ENCODE peak calls at places on chromosome 5, in five cellular contexts. One of them, this sample, is unnamed. For H3K27me3, the result is how much of the 10 kb centered on the place peaks cover.

GRCh38 chr5:157718529-157718928 is 12.7 kb upstream of the THG1L start:
- DNase-seq in neuronal stem cell: no peak
- DNase-seq in H1: no peak
- DNase-seq in WERI-Rb-1: no peak
- DNase-seq in bronchial epithelial cell: peak
- DNase-seq in this sample: peak

GRCh38 chr5:112867411-112867810 is 6.3 kb downstream of the SRP19 start:
- DNase-seq in neuronal stem cell: no peak
- DNase-seq in H1: no peak
- DNase-seq in WERI-Rb-1: no peak
- DNase-seq in bronchial epithelial cell: no peak
- DNase-seq in this sample: no peak

GRCh38 chr5:80926979-80927656 is 33.0 kb upstream of the RASGRF2 start:
- DNase-seq in neuronal stem cell: no peak
- DNase-seq in H1: no peak
- DNase-seq in WERI-Rb-1: no peak
- DNase-seq in bronchial epithelial cell: no peak
- DNase-seq in this sample: no peak

GRCh38 chr5:32511778-32512374 is 67.3 kb upstream of the ZFR start:
- DNase-seq in neuronal stem cell: no peak
- DNase-seq in H1: no peak
- DNase-seq in WERI-Rb-1: no peak
- DNase-seq in bronchial epithelial cell: no peak
- DNase-seq in this sample: no peak

GRCh38 chr5:84148651-84149050 is 236.0 kb downstream of the EDIL3 start:
- DNase-seq in neuronal stem cell: no peak
- DNase-seq in H1: no peak
- DNase-seq in WERI-Rb-1: no peak
- DNase-seq in bronchial epithelial cell: no peak
- DNase-seq in this sample: no peak

GRCh38 chr5:78574731-78575161 is 73.8 kb downstream of the LHFPL2 start:
- DNase-seq in neuronal stem cell: no peak
- DNase-seq in H1: no peak
- DNase-seq in WERI-Rb-1: peak
- DNase-seq in bronchial epithelial cell: peak
- DNase-seq in this sample: no peak

GRCh38 chr5:176414704-176415103 is 1.6 kb downstream of the CLTB start:
- DNase-seq in neuronal stem cell: no peak
- DNase-seq in H1: no peak
- DNase-seq in WERI-Rb-1: no peak
- DNase-seq in bronchial epithelial cell: no peak
- DNase-seq in this sample: no peak

GRCh38 chr5:171537463-171537862 is 118.0 kb downstream of the FGF18 start:
- DNase-seq in neuronal stem cell: no peak
- DNase-seq in H1: no peak
- DNase-seq in WERI-Rb-1: no peak
- DNase-seq in bronchial epithelial cell: no peak
- DNase-seq in this sample: no peak

GRCh38 chr5:135310328-135310989 is 88.6 kb downstream of the MACROH2A1 start:
- DNase-seq in neuronal stem cell: no peak
- DNase-seq in H1: no peak
- DNase-seq in WERI-Rb-1: no peak
- DNase-seq in bronchial epithelial cell: peak
- DNase-seq in this sample: no peak

GRCh38 chr5:10538789-10539684 is 24.8 kb upstream of the ANKRD33B start:
- DNase-seq in neuronal stem cell: no peak
- DNase-seq in H1: no peak
- DNase-seq in WERI-Rb-1: no peak
- DNase-seq in bronchial epithelial cell: peak
- DNase-seq in this sample: no peak

GRCh38 chr5:159094745-159095144 is 5.0 kb downstream of the EBF1 start:
- DNase-seq in neuronal stem cell: no peak
- DNase-seq in H1: no peak
- DNase-seq in WERI-Rb-1: peak
- DNase-seq in bronchial epithelial cell: peak
- DNase-seq in this sample: no peak

GRCh38 chr5:77308154-77308960 is 97.9 kb downstream of the PDE8B start:
- DNase-seq in neuronal stem cell: no peak
- DNase-seq in H1: no peak
- DNase-seq in WERI-Rb-1: no peak
- DNase-seq in bronchial epithelial cell: no peak
- DNase-seq in this sample: peak

GRCh38 chr5:124902097-124902821 is 155.8 kb upstream of the ZNF608 start:
- DNase-seq in neuronal stem cell: no peak
- DNase-seq in H1: no peak
- DNase-seq in WERI-Rb-1: no peak
- DNase-seq in bronchial epithelial cell: peak
- DNase-seq in this sample: no peak

GRCh38 chr5:23704176-23704855 is 196.9 kb downstream of the PRDM9 start:
- DNase-seq in neuronal stem cell: no peak
- DNase-seq in H1: no peak
- DNase-seq in WERI-Rb-1: no peak
- DNase-seq in bronchial epithelial cell: peak
- DNase-seq in this sample: no peak

GRCh38 chr5:40386293-40386692 is 293.4 kb upstream of the PTGER4 start:
- DNase-seq in neuronal stem cell: no peak
- DNase-seq in H1: no peak
- DNase-seq in WERI-Rb-1: no peak
- DNase-seq in bronchial epithelial cell: no peak
- DNase-seq in this sample: no peak

GRCh38 chr5:10689391-10690081 is 71.5 kb downstream of the DAP start:
- DNase-seq in neuronal stem cell: peak
- DNase-seq in H1: peak
- DNase-seq in WERI-Rb-1: peak
- DNase-seq in bronchial epithelial cell: no peak
- DNase-seq in this sample: peak

GRCh38 chr5:39534701-39535100 is 109.9 kb upstream of the DAB2 start:
- DNase-seq in neuronal stem cell: no peak
- DNase-seq in H1: no peak
- DNase-seq in WERI-Rb-1: no peak
- DNase-seq in bronchial epithelial cell: no peak
- DNase-seq in this sample: no peak

GRCh38 chr5:178351950-178352349 is 119.3 kb upstream of the PHYKPL start:
- DNase-seq in neuronal stem cell: no peak
- DNase-seq in H1: no peak
- DNase-seq in WERI-Rb-1: no peak
- DNase-seq in bronchial epithelial cell: no peak
- DNase-seq in this sample: no peak

GRCh38 chr5:154117050-154117449 is 73.5 kb upstream of the GALNT10 start:
- DNase-seq in neuronal stem cell: no peak
- DNase-seq in H1: no peak
- DNase-seq in WERI-Rb-1: no peak
- DNase-seq in bronchial epithelial cell: peak
- DNase-seq in this sample: no peak

GRCh38 chr5:177432905-177433657 is 6.6 kb downstream of the GRK6 start:
- DNase-seq in neuronal stem cell: no peak
- DNase-seq in H1: no peak
- DNase-seq in WERI-Rb-1: no peak
- DNase-seq in bronchial epithelial cell: no peak
- DNase-seq in this sample: no peak

DNA sequence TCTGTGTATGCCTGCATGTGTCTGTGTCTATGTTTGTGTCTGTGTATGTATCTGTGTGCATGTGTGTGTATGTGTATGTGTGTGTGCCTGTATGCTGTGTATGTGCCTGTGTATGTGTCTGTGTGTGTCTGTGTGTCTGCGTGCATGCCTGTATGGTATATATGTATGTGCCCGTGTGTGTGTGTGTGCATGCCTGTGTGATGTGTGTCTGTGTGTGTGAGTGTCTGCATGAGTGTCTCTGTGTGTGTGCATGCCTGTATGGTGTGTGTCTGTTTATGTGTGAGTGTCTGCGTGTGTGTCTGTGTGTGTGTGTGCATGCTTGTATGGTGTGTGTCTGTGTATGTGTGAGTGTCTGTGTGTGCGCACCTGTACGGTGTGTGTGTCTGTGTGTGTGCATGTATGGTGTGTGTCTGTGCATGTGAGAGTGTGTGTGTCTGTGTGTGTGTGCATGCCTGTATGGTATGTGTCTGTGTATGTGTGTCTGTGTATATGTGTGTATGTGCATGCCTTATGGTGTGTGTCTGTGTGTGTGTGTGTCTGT is 137.1 kb upstream of the IRX2 start:
- DNase-seq in neuronal stem cell: no peak
- DNase-seq in H1: peak
- DNase-seq in WERI-Rb-1: no peak
- DNase-seq in bronchial epithelial cell: no peak
- DNase-seq in this sample: no peak
- H3K4me3 ChIP-seq in neuronal stem cell: no peak
- H3K4me3 ChIP-seq in H1: no peak
- H3K4me3 ChIP-seq in WERI-Rb-1: no peak
- H3K4me3 ChIP-seq in bronchial epithelial cell: no peak
- H3K4me3 ChIP-seq in this sample: no peak

DNA sequence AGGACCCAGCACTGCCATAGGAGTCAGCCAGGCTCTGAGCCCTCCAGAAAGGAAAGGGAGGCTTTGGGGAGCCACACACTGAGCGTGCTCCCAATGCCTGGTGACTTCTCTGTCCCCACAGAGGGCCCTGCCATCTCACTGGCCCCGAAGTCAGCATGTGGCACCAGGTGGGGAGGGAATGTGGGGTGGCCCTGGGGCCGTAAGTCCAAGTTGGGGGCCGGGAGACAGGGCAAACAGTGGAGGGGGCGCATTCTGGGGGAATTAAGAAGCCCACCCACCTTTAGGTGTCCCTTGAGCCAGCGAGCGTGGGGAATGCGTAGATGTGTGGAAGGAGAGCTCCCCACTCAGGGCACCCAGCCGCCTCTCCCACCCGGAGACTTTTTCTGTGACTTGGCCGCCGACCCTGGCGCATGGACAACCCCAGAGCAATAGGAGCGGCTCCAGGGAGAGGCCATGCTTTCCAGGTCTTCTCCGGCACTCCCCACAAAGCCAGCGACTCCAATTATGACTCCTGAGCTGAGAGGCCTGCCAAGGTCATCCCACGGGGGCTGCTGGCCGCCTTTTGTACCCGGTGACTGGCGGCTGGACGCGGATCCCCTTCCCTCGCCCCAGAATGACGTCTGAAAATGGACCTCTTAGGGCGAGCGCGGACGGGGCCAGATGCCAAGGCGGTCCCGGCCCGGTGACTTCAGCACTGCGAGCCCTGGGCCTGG is 9.8 kb downstream of the IRX1 start:
- DNase-seq in neuronal stem cell: no peak
- DNase-seq in H1: no peak
- DNase-seq in WERI-Rb-1: no peak
- DNase-seq in bronchial epithelial cell: no peak
- DNase-seq in this sample: peak
- H3K27me3 ChIP-seq in neuronal stem cell: under half
- H3K27me3 ChIP-seq in H1: under half
- H3K27me3 ChIP-seq in WERI-Rb-1: half or more
- H3K27me3 ChIP-seq in bronchial epithelial cell: under half
- H3K27me3 ChIP-seq in this sample: half or more

GRCh38 chr5:132413567-132413966 is 44.1 kb downstream of the SLC22A5 start:
- DNase-seq in neuronal stem cell: no peak
- DNase-seq in H1: no peak
- DNase-seq in WERI-Rb-1: no peak
- DNase-seq in bronchial epithelial cell: no peak
- DNase-seq in this sample: no peak
- H3K4me3 ChIP-seq in neuronal stem cell: no peak
- H3K4me3 ChIP-seq in H1: no peak
- H3K4me3 ChIP-seq in WERI-Rb-1: no peak
- H3K4me3 ChIP-seq in bronchial epithelial cell: no peak
- H3K4me3 ChIP-seq in this sample: no peak

GRCh38 chr5:6859951-6860638 is 146.9 kb downstream of the TENT4A start:
- DNase-seq in neuronal stem cell: no peak
- DNase-seq in H1: no peak
- DNase-seq in WERI-Rb-1: peak
- DNase-seq in bronchial epithelial cell: no peak
- DNase-seq in this sample: no peak

GRCh38 chr5:6856658-6857057 is 143.4 kb downstream of the TENT4A start:
- DNase-seq in neuronal stem cell: no peak
- DNase-seq in H1: no peak
- DNase-seq in WERI-Rb-1: no peak
- DNase-seq in bronchial epithelial cell: no peak
- DNase-seq in this sample: no peak

GRCh38 chr5:6858419-6858818 is 145.2 kb downstream of the TENT4A start:
- DNase-seq in neuronal stem cell: no peak
- DNase-seq in H1: no peak
- DNase-seq in WERI-Rb-1: peak
- DNase-seq in bronchial epithelial cell: no peak
- DNase-seq in this sample: no peak

GRCh38 chr5:6861667-6862066 is 148.4 kb downstream of the TENT4A start:
- DNase-seq in neuronal stem cell: no peak
- DNase-seq in H1: no peak
- DNase-seq in WERI-Rb-1: no peak
- DNase-seq in bronchial epithelial cell: peak
- DNase-seq in this sample: no peak

DNA sequence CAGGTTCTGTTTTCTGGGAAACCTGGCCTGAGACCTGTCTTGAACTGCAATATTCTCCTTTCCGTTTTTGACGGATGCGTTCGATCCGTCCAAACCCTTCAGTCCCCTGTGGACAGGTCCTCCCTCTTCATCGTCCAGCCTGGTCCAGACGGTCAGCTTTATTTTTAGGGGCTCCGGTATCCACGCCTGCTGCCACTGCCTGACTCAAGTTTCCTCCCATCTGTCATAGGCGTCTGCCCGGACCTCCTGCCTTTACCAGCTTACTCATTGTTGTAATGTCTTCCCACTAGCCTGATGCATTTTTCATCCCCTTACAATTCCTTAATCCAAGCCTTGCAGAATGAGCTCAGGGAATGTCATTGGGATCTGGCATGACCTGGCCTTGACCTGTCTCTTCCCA is 145.8 kb downstream of the TENT4A start:
- DNase-seq in neuronal stem cell: no peak
- DNase-seq in H1: no peak
- DNase-seq in WERI-Rb-1: peak
- DNase-seq in bronchial epithelial cell: no peak
- DNase-seq in this sample: no peak
- H3K27me3 ChIP-seq in neuronal stem cell: under half
- H3K27me3 ChIP-seq in H1: under half
- H3K27me3 ChIP-seq in WERI-Rb-1: under half
- H3K27me3 ChIP-seq in bronchial epithelial cell: under half
- H3K27me3 ChIP-seq in this sample: under half

GRCh38 chr5:36739751-36740221 is 133.4 kb downstream of the SLC1A3 start:
- DNase-seq in neuronal stem cell: peak
- DNase-seq in H1: peak
- DNase-seq in WERI-Rb-1: peak
- DNase-seq in bronchial epithelial cell: peak
- DNase-seq in this sample: peak
- H3K4me3 ChIP-seq in neuronal stem cell: no peak
- H3K4me3 ChIP-seq in H1: no peak
- H3K4me3 ChIP-seq in WERI-Rb-1: no peak
- H3K4me3 ChIP-seq in bronchial epithelial cell: no peak
- H3K4me3 ChIP-seq in this sample: no peak

DNA sequence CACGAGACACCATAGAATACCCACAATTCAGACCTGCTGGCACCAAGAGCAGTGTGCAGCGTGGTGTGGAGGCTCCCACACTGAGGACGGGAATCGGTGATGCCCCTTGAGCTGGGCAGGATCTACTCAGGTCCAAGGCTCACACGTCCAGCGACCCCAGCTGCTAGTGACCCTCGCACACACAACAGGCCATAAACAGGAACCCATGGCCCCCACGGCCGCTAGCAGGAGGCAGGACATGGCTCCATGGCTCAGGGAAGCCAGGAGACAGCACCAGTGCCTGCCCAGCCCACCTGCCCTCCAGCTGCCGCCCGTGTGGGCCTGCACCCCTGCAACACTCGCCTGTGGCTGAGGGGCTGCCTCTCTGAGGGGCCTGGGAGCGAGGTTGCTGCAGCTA is 43.4 kb upstream of the SLC9A3 start:
- DNase-seq in neuronal stem cell: no peak
- DNase-seq in H1: no peak
- DNase-seq in WERI-Rb-1: no peak
- DNase-seq in bronchial epithelial cell: no peak
- DNase-seq in this sample: no peak
- H3K27me3 ChIP-seq in neuronal stem cell: under half
- H3K27me3 ChIP-seq in H1: under half
- H3K27me3 ChIP-seq in WERI-Rb-1: under half
- H3K27me3 ChIP-seq in bronchial epithelial cell: under half
- H3K27me3 ChIP-seq in this sample: under half